ENCODE peak calls at places on chromosomes 11 and 22, in eight cellular contexts. D is lower lobe of right lung, S is BJ, C is IMR-90, I is cardiac fibroblast, A is A549, P is fibroblast of mammary gland, X is cardiac muscle cell. U is an unnamed sample.

GRCh38 chr22:28186641-28187040 is 267.6 kb upstream of the PITPNB start:
- DNase-seq in C (no peak), P (no peak), A (no peak), X (no peak), S (no peak), I (no peak), D (no peak), U (no peak)

GRCh38 chr11:59173080-59173963 is 1.4 kb downstream of the DTX4 start:
- DNase-seq in I (peak; percentile 43), P (no peak), D (peak; percentile 64), X (peak; percentile 63), S (no peak), C (peak; percentile 30), A (no peak), U (peak; percentile 48)

GRCh38 chr11:88384004-88384677 is 46.6 kb upstream of the CTSC start:
- DNase-seq in I (peak; percentile 34), C (peak; percentile 47), P (peak; percentile 45), S (no peak), A (peak; percentile 36), D (no peak), X (no peak), U (peak; percentile 51)

GRCh38 chr22:28034760-28035401 is 115.8 kb upstream of the PITPNB start:
- DNase-seq in S (no peak), D (no peak), A (no peak), I (peak; percentile 79), P (peak; percentile 86), C (peak; percentile 59), X (peak; percentile 52), U (peak; percentile 85)

GRCh38 chr11:120137611-120138521 is at the start of gene TRIM29:
- DNase-seq in X (no peak), S (no peak), D (peak; percentile 46), C (no peak), P (no peak), I (no peak), A (no peak), U (no peak)

GRCh38 chr11:63951779-63952536 is 13.2 kb downstream of the NAA40 start:
- DNase-seq in X (no peak), I (no peak), D (no peak), P (no peak), S (no peak), C (no peak), A (no peak), U (no peak)

GRCh38 chr22:41288245-41288946 is 2.4 kb upstream of the RANGAP1 start:
- DNase-seq in D (no peak), I (peak; percentile 67), X (peak; percentile 18), S (no peak), C (peak; percentile 88), P (peak; percentile 67), A (peak; percentile 79), U (peak; percentile 71)

GRCh38 chr11:108724974-108725689 is 60.3 kb downstream of the DDX10 start:
- DNase-seq in P (no peak), I (no peak), D (no peak), X (no peak), C (no peak), A (no peak), S (no peak), U (no peak)

GRCh38 chr11:65489061-65489705 is 9.7 kb upstream of the MALAT1 start:
- DNase-seq in S (peak; percentile 89), D (no peak), P (peak; percentile 89), X (peak; percentile 96), C (peak; percentile 90), I (peak; percentile 89), A (peak; percentile 84), U (peak; percentile 87)

GRCh38 chr11:115051938-115052590 is 373.7 kb downstream of the NXPE2 start:
- DNase-seq in C (no peak), A (no peak), S (no peak), P (no peak), I (no peak), X (no peak), D (no peak), U (no peak)

GRCh38 chr22:46087816-46088277 is 62.5 kb upstream of the PPARA start:
- DNase-seq in I (peak; percentile 95), X (no peak), D (peak; percentile 80), A (peak; percentile 67), P (peak; percentile 93), S (no peak), C (peak; percentile 86), U (peak; percentile 91)

GRCh38 chr11:106288988-106289387 is 211.5 kb downstream of the AASDHPPT start:
- DNase-seq in X (no peak), C (no peak), P (no peak), D (no peak), I (no peak), S (no peak), A (no peak), U (no peak)

GRCh38 chr11:114384487-114384886 is 15.8 kb downstream of the C11orf71 start:
- DNase-seq in D (no peak), C (no peak), X (no peak), P (no peak), A (no peak), I (no peak), S (no peak), U (no peak)

DNA sequence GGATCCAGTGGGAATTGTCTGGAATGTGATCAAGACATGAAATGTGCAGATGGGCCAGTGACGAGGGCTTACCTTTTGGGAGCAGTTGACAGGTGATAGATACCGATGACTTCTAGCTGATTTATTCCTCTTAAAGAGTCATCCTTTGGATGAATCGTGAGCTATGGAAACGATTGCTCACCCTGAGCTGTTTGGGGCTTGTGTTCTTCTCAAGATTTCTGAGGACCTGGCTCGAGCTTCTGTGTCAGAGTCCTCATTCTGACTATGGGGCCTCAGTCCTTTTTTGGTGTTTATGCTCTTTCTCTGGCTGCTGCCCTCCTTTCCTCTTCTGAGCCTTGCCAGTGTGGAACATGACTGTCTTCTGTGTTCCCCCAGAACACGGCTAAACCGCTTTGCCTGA is 11.9 kb upstream of the AMPD3 start:
- DNase-seq in S (no peak), P (peak; percentile 16), I (no peak), C (peak; percentile 16), D (no peak), A (no peak), X (no peak), U (no peak)
- H3K4me3 ChIP-seq in S (no peak overlapping the region), P (no peak overlapping the region), I (no peak overlapping the region), C (no peak overlapping the region), D (no peak overlapping the region), A (no peak overlapping the region), X (no peak overlapping the region), U (no peak overlapping the region)

GRCh38 chr11:15850992-15851615 is 505.2 kb downstream of the SOX6 start:
- DNase-seq in X (no peak), A (no peak), D (no peak), I (peak; percentile 46), C (no peak), P (no peak), S (no peak), U (peak; percentile 16)

GRCh38 chr11:15849265-15849664 is 507.1 kb downstream of the SOX6 start:
- DNase-seq in S (no peak), D (no peak), X (peak; percentile 40), A (no peak), C (no peak), P (no peak), I (no peak), U (no peak)

GRCh38 chr11:15854245-15854644 is 502.1 kb downstream of the SOX6 start:
- DNase-seq in A (no peak), P (no peak), S (no peak), X (no peak), I (no peak), C (no peak), D (no peak), U (no peak)

GRCh38 chr11:15848769-15849168 is 507.6 kb downstream of the SOX6 start:
- DNase-seq in A (no peak), I (no peak), S (no peak), X (no peak), C (no peak), D (no peak), P (no peak), U (no peak)

GRCh38 chr11:15852179-15852578 is 504.2 kb downstream of the SOX6 start:
- DNase-seq in C (peak; percentile 35), I (no peak), S (no peak), X (no peak), P (peak; percentile 23), D (no peak), A (peak; percentile 27), U (peak; percentile 38)
- TF ChIP-seq CTCF in C (peak; percentile 50), I (peak; percentile 62), S (peak; percentile 28), X (peak; percentile 28), P (peak; percentile 51), D (peak; percentile 28), A (peak; percentile 43), U (peak; percentile 49)

GRCh38 chr11:129695543-129696308 is 119.9 kb upstream of the TMEM45B start:
- DNase-seq in S (no peak), C (peak; percentile 13), X (peak; percentile 85), A (peak; percentile 48), D (peak; percentile 67), P (peak; percentile 30), I (peak; percentile 45), U (peak; percentile 35)
- H3K4me3 ChIP-seq in S (no peak overlapping the region), C (no peak overlapping the region), X (peak overlapping the region; percentile 22), A (no peak overlapping the region), D (peak overlapping the region; percentile 42), P (no peak overlapping the region), I (peak overlapping the region; percentile 21), U (peak overlapping the region; percentile 33)

GRCh38 chr11:61589961-61590360 is 9.1 kb upstream of the SYT7 start:
- DNase-seq in C (no peak), A (no peak), P (no peak), S (no peak), I (no peak), D (no peak), X (no peak), U (no peak)

GRCh38 chr11:61587541-61587941 is 6.7 kb upstream of the SYT7 start:
- DNase-seq in A (no peak), X (peak; percentile 70), S (no peak), C (no peak), I (peak; percentile 26), P (peak; percentile 35), D (peak; percentile 70), U (no peak)

GRCh38 chr11:61586792-61587430 is 6.0 kb upstream of the SYT7 start:
- DNase-seq in C (no peak), S (no peak), A (no peak), X (no peak), P (no peak), I (no peak), D (no peak), U (no peak)

GRCh38 chr11:61585115-61585514 is 4.2 kb upstream of the SYT7 start:
- DNase-seq in I (no peak), S (no peak), X (no peak), C (no peak), A (no peak), P (no peak), D (no peak), U (no peak)

DNA sequence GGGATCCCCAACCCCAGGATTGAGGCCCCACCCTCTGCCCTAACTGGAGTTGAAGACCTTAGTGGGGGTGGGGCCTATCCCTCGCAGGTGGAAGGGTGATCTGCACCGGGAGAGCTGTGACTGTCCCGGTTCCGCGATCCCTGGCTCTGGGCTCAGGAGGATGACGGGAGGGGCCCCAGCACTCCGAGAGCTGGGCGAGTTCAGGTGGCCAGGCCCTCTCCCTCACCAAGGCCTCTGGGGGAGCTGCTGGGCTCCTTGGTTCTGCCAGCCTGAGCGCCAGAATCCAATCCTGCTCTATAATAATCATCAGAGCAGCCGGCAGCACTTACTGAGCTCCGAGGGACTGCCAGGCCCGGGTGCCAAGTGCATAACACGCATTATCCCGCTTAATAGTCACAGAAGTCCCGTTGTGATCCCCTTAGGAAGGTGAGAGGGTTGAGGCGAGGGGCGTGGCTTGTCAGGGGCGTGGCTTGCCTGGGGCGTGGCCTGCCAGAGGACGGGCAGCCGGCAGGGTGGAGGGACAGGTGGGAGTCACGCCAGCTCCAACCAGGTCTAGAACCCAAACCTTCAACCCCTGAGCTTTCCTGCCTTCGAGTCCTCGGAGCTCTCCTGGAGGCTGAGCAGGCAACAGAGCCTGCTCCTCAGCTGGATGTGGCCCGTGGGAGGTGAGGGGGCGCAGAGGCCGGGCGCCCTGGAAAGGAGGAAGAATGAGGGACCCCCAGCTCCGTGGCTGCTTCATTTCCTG is 7.2 kb upstream of the SYT7 start:
- DNase-seq in I (no peak), X (peak; percentile 33), P (peak; percentile 38), S (no peak), D (peak; percentile 72), A (peak; percentile 30), C (no peak), U (no peak)
- TF ChIP-seq CTCF in I (peak; percentile 25), X (peak; percentile 31), P (peak; percentile 21), S (peak; percentile 30), D (peak; percentile 29), A (no peak), C (peak; percentile 7), U (peak; percentile 12)